ENCODE peak calls at places on chromosomes 2 and 18, in ten cellular contexts. Y is fibroblast of villous mesenchyme, O is Panc1, R is BJ, K is cardiac muscle cell, U is astrocyte of the spinal cord, J is H9, P is HCT116, M is ovary, T is upper lobe of left lung. I is an unnamed sample.

GRCh38 chr2:241965931-241966412 is 96.4 kb downstream of the RTP5 start:
- DNase-seq in Y (peak; percentile 98), O (peak; percentile 22), R (peak; percentile 70), K (peak; percentile 46), U (peak; percentile 98), J (peak; percentile 42), P (peak; percentile 71), M (peak; percentile 46), T (no peak), I (peak; percentile 52)

GRCh38 chr2:216142540-216142939 is 33.4 kb downstream of the XRCC5 start:
- DNase-seq in Y (peak; percentile 45), O (no peak), R (peak; percentile 58), K (no peak), U (peak; percentile 75), J (no peak), P (no peak), M (no peak), T (no peak), I (no peak)

GRCh38 chr2:133532919-133533318 is 35.3 kb downstream of the NCKAP5 start:
- DNase-seq in Y (no peak), O (no peak), R (no peak), K (no peak), U (peak; percentile 55), J (no peak), P (no peak), M (no peak), T (no peak), I (no peak)

GRCh38 chr2:204479557-204479956 is 65.7 kb upstream of the PARD3B start:
- DNase-seq in Y (peak; percentile 22), O (no peak), R (no peak), K (no peak), U (no peak), J (no peak), P (no peak), M (no peak), T (no peak), I (no peak)

GRCh38 chr2:73239776-73240175 is 5.7 kb downstream of the CCT7 start:
- DNase-seq in Y (peak; percentile 62), O (no peak), R (no peak), K (no peak), U (peak; percentile 49), J (no peak), P (no peak), M (no peak), T (no peak), I (no peak)

GRCh38 chr2:239758325-239758877 is 266.7 kb downstream of the NDUFA10 start:
- DNase-seq in Y (peak; percentile 15), O (no peak), R (no peak), K (no peak), U (peak; percentile 3), J (no peak), P (no peak), M (no peak), T (peak; percentile 29), I (no peak)

GRCh38 chr18:27057459-27058302 is 127.4 kb downstream of the CHST9 start:
- DNase-seq in Y (no peak), O (no peak), R (no peak), K (peak; percentile 5), U (no peak), J (no peak), P (no peak), M (no peak), T (no peak), I (no peak)

GRCh38 chr18:12257996-12258718 is 4.0 kb downstream of the CIDEA start:
- DNase-seq in Y (no peak), O (no peak), R (no peak), K (no peak), U (no peak), J (no peak), P (no peak), M (no peak), T (peak; percentile 38), I (no peak)

GRCh38 chr18:75521808-75522207 is 94.3 kb upstream of the SMIM21 start:
- DNase-seq in Y (no peak), O (no peak), R (no peak), K (no peak), U (no peak), J (no peak), P (no peak), M (no peak), T (no peak), I (no peak)

GRCh38 chr2:198657520-198658121 is 800.1 kb downstream of the SATB2 start:
- DNase-seq in Y (peak; percentile 6), O (peak; percentile 5), R (no peak), K (peak; percentile 46), U (peak; percentile 22), J (no peak), P (peak; percentile 28), M (no peak), T (no peak), I (no peak)

GRCh38 chr2:75822336-75822735 is 111.6 kb upstream of the GCFC2 start:
- DNase-seq in Y (no peak), O (no peak), R (no peak), K (no peak), U (no peak), J (no peak), P (no peak), M (no peak), T (no peak), I (no peak)

GRCh38 chr2:216578325-216578724 is 54.9 kb upstream of the IGFBP2 start:
- DNase-seq in Y (peak; percentile 33), O (no peak), R (no peak), K (no peak), U (peak; percentile 40), J (no peak), P (no peak), M (no peak), T (no peak), I (no peak)

GRCh38 chr2:120707816-120708215 is 27.9 kb upstream of the GLI2 start:
- DNase-seq in Y (no peak), O (no peak), R (no peak), K (no peak), U (no peak), J (no peak), P (no peak), M (no peak), T (no peak), I (no peak)

GRCh38 chr2:72173640-72174321 is 26.1 kb upstream of the CYP26B1 start:
- DNase-seq in Y (no peak), O (no peak), R (no peak), K (no peak), U (peak; percentile 50), J (no peak), P (no peak), M (no peak), T (no peak), I (no peak)

GRCh38 chr2:96470636-96471035 is 34.5 kb downstream of the NEURL3 start:
- DNase-seq in Y (peak; percentile 35), O (no peak), R (no peak), K (peak; percentile 35), U (no peak), J (peak; percentile 92), P (no peak), M (no peak), T (peak; percentile 91), I (peak; percentile 52)

GRCh38 chr2:66897181-66897580 is 462.3 kb downstream of the MEIS1 start:
- DNase-seq in Y (no peak), O (no peak), R (no peak), K (no peak), U (peak; percentile 20), J (no peak), P (no peak), M (no peak), T (no peak), I (no peak)

GRCh38 chr18:37964885-37965571 is 399.4 kb upstream of the CELF4 start:
- DNase-seq in Y (no peak), O (no peak), R (no peak), K (no peak), U (no peak), J (no peak), P (no peak), M (no peak), T (no peak), I (no peak)
- TF ChIP-seq CTCF in Y (no peak), O (no peak), R (no peak), K (no peak), U (no peak), J (peak; percentile 17), P (no peak), M (no peak), T (no peak), I (no peak)

DNA sequence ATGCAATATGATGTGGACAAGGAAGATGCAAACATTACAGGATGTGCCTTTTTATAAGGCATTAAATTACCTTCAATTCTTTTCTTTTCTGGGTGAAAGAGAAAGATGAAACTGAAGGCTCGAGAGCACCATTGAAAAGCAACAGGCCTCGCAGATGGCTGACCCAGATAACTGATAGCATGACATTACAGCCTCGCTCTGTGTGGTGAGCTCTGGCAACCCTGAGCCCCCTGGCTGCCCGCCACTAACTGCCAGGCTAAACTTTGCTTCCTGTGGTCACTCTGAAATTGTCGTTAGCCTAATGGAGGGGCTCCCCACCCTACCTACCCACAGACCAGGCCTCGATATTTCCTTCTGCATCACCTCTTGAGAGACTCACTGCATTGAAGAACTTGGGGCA is 516.8 kb upstream of the FANCL start:
- DNase-seq in Y (no peak), O (no peak), R (no peak), K (no peak), U (no peak), J (no peak), P (no peak), M (no peak), T (no peak), I (no peak)
- TF ChIP-seq CTCF in Y (no peak), O (no peak), R (no peak), K (no peak), U (no peak), J (no peak), P (no peak), M (no peak), T (no peak), I (no peak)

GRCh38 chr18:45526120-45526841 is 89.0 kb upstream of the SLC14A2 start:
- DNase-seq in Y (peak; percentile 56), O (no peak), R (peak; percentile 43), K (no peak), U (peak; percentile 54), J (no peak), P (no peak), M (no peak), T (no peak), I (no peak)
- TF ChIP-seq CTCF in Y (peak; percentile 24), O (no peak), R (peak; percentile 42), K (peak; percentile 24), U (peak; percentile 34), J (no peak), P (no peak), M (no peak), T (no peak), I (no peak)

DNA sequence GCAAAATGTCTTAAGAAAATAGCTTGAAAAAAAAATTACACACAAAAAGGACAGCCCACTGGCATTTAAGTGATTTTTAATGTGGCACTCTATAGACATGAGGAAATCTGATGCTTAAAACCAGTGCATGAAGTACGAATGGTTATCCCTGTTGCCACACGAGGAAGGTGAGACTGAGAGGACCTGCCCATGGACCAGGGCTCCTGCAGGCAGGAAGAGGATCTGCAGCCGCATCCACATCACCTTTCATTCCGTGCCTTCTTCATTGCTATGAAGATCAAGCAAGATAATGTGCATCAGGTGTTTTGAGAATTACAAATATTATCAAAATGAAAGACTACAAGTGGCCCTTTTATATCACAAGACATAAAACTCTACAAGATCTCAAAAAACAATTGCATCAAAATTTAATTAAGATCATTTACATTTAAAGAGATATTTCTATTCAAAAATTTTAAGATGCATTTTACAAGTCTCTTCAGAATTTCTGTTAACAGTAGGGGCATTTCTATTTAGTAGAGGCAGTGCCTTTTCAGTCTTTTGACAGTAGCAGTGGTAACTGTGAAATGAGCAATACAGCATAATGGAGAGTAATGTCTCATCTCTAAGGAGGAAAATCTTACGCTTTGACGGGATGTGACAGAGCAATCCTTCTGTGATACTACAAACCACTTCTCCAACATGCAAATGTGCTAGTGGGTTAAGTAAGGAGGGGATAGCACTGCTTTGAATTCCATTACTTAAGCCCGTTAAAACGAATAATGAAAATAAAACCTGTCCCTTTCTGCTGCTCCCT is 83.4 kb downstream of the SLC5A7 start:
- DNase-seq in Y (no peak), O (no peak), R (no peak), K (no peak), U (no peak), J (peak; percentile 42), P (no peak), M (no peak), T (no peak), I (no peak)
- TF ChIP-seq CTCF in Y (no peak), O (peak; percentile 21), R (no peak), K (no peak), U (no peak), J (peak; percentile 64), P (no peak), M (no peak), T (no peak), I (no peak)